ENCODE peak calls at places on chromosomes 5 and 9, in nine cellular contexts. N, X, C, Z, I, Q, O, S and R are unnamed samples.

GRCh38 chr9:124001445-124001799 is 10.1 kb upstream of the LHX2 start:
- DNase-seq in N (no peak), X (no peak), C (no peak), Z (no peak), I (no peak), Q (no peak), O (no peak), S (no peak), R (no peak)

GRCh38 chr5:143119881-143120341 is 283.6 kb downstream of the NR3C1 start:
- DNase-seq in N (no peak), X (no peak), C (no peak), Z (no peak), I (no peak), Q (no peak), O (no peak), S (no peak), R (no peak)

GRCh38 chr5:140547508-140548299 is at the start of gene EIF4EBP3:
- DNase-seq in N (peak; percentile 97), X (peak; percentile 94), C (peak; percentile 82), Z (peak; percentile 96), I (peak; percentile 98), Q (peak; percentile 52), O (peak; percentile 94), S (peak; percentile 83), R (peak; percentile 77)

GRCh38 chr5:78627766-78628165 is 20.8 kb downstream of the LHFPL2 start:
- DNase-seq in N (peak; percentile 30), X (no peak), C (no peak), Z (no peak), I (no peak), Q (no peak), O (no peak), S (no peak), R (no peak)

GRCh38 chr5:15037247-15037908 is 165.8 kb upstream of the ANKH start:
- DNase-seq in N (no peak), X (no peak), C (no peak), Z (no peak), I (no peak), Q (no peak), O (no peak), S (no peak), R (no peak)

GRCh38 chr9:33184947-33185346 is 17.8 kb upstream of the B4GALT1 start:
- DNase-seq in N (peak; percentile 44), X (no peak), C (no peak), Z (no peak), I (no peak), Q (no peak), O (no peak), S (no peak), R (no peak)

GRCh38 chr5:93078082-93079038 is 502.7 kb downstream of the NR2F1-AS1 start:
- DNase-seq in N (peak; percentile 70), X (no peak), C (peak; percentile 95), Z (peak; percentile 85), I (no peak), Q (no peak), O (no peak), S (peak; percentile 50), R (peak; percentile 88)

GRCh38 chr5:111227805-111228204 is 3.6 kb downstream of the CAMK4 start:
- DNase-seq in N (peak; percentile 64), X (peak; percentile 73), C (no peak), Z (no peak), I (no peak), Q (no peak), O (no peak), S (no peak), R (peak; percentile 12)

GRCh38 chr9:109886050-109886449 is 106.1 kb downstream of the PALM2AKAP2 start:
- DNase-seq in N (no peak), X (no peak), C (no peak), Z (no peak), I (no peak), Q (no peak), O (no peak), S (no peak), R (no peak)

GRCh38 chr9:114446036-114446435 is 58.3 kb upstream of the AKNA start:
- DNase-seq in N (peak; percentile 71), X (no peak), C (peak; percentile 16), Z (peak; percentile 43), I (no peak), Q (no peak), O (no peak), S (peak; percentile 43), R (no peak)

GRCh38 chr5:157549954-157550549 is 25.5 kb downstream of the ADAM19 start:
- DNase-seq in N (no peak), X (no peak), C (no peak), Z (no peak), I (no peak), Q (no peak), O (no peak), S (no peak), R (no peak)

GRCh38 chr9:3906437-3907213 is 380.8 kb upstream of the RFX3 start:
- DNase-seq in N (peak; percentile 92), X (no peak), C (peak; percentile 55), Z (no peak), I (no peak), Q (no peak), O (no peak), S (peak; percentile 80), R (peak; percentile 90)

GRCh38 chr9:34512131-34513078 is 10.4 kb downstream of the ENHO start:
- DNase-seq in N (no peak), X (peak; percentile 50), C (no peak), Z (peak; percentile 17), I (no peak), Q (peak; percentile 38), O (no peak), S (no peak), R (no peak)